ENCODE peak calls at places on chromosome 11, in seven cellular contexts. T is CD4-positive, CD25-positive, alpha-beta regulatory T cell; W is right lobe of liver; G is colonic mucosa; S is uterus; Z is upper lobe of right lung; A is CD8-positive, alpha-beta memory T cell. M is an unnamed sample. For H3K36me3, the result is how much of the 10 kb centered on the place peaks cover.

GRCh38 chr11:62546937-62547625 is 475 bp upstream of the AHNAK start:
- DNase-seq in Z (no peak), T (no peak), S (peak), A (no peak), G (peak), W (no peak), M (peak)

GRCh38 chr11:69131644-69132300 is 24.0 kb upstream of the SMIM38 start:
- DNase-seq in Z (peak), S (peak), A (no peak), T (no peak), G (peak), W (peak), M (peak)

GRCh38 chr11:86800076-86800955 is at the start of gene PRSS23:
- DNase-seq in G (peak), W (peak), A (peak), T (no peak), S (peak), Z (peak), M (no peak)

GRCh38 chr11:74826901-74827300 is 78.3 kb downstream of the RNF169 start:
- DNase-seq in W (no peak), G (no peak), S (no peak), T (no peak), Z (no peak), A (no peak), M (no peak)

GRCh38 chr11:66316849-66317251 is at the start of gene CD248:
- DNase-seq in W (no peak), Z (peak), S (peak), G (peak), A (peak), T (no peak), M (no peak)

GRCh38 chr11:3885855-3886254 is 30.4 kb downstream of the STIM1 start:
- DNase-seq in G (no peak), Z (no peak), A (no peak), S (no peak), W (no peak), T (no peak), M (no peak)

GRCh38 chr11:74025467-74026166 is 16.7 kb upstream of the UCP3 start:
- DNase-seq in G (no peak), W (no peak), A (no peak), Z (no peak), S (no peak), T (no peak), M (no peak)

GRCh38 chr11:107044503-107044902 is 26.2 kb upstream of the GUCY1A2 start:
- DNase-seq in A (no peak), T (no peak), G (no peak), W (no peak), Z (no peak), S (no peak), M (no peak)

GRCh38 chr11:93906486-93906885 is 56.1 kb upstream of the VSTM5 start:
- DNase-seq in Z (no peak), S (no peak), G (no peak), T (no peak), W (no peak), A (no peak), M (no peak)

GRCh38 chr11:46916669-46917108 is 1.7 kb downstream of the LRP4 start:
- DNase-seq in A (no peak), Z (no peak), G (peak), T (no peak), S (peak), W (no peak), M (peak)

GRCh38 chr11:31720666-31721199 is 90.4 kb downstream of the PAX6 start:
- DNase-seq in Z (no peak), W (no peak), S (no peak), T (no peak), G (no peak), A (no peak), M (no peak)

GRCh38 chr11:118050208-118050891 is 26.5 kb upstream of the TMPRSS4 start:
- DNase-seq in A (no peak), S (no peak), W (no peak), G (no peak), Z (no peak), T (no peak), M (no peak)

GRCh38 chr11:75505966-75506692 is 19.6 kb downstream of the GDPD5 start:
- DNase-seq in G (no peak), W (no peak), S (peak), T (no peak), Z (no peak), A (no peak), M (no peak)

GRCh38 chr11:82865841-82866240 is 34.4 kb downstream of the PRCP start:
- DNase-seq in T (no peak), W (no peak), S (no peak), Z (no peak), G (no peak), A (no peak), M (no peak)

GRCh38 chr11:46216040-46216764 is 61.3 kb upstream of the CREB3L1 start:
- DNase-seq in Z (no peak), T (no peak), G (no peak), A (no peak), S (no peak), W (no peak), M (no peak)

GRCh38 chr11:93396356-93396755 is 65.8 kb downstream of the DEUP1 start:
- DNase-seq in A (no peak), T (no peak), W (no peak), G (no peak), Z (no peak), S (no peak), M (no peak)

DNA sequence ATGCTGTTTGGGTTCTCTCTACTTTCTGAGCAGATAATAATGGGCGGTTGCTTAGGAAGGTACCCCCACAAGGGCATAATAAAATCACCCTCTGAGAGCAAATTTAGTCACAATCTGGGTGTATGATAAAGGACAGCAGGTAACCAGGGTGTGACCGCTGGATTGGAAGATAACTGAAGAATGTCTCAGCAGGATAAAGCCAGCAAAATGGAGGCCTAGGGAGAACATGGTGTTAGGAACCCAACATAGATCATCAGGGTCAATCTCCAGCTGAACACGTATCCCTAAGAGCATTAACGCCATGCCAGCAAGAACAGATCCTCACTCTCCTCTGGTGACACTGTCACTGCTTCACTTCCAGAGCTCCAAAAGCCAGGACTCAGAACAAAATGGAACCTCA is 64.5 kb upstream of the SCUBE2 start:
- DNase-seq in T (no peak), A (no peak), Z (no peak), W (no peak), S (no peak), G (no peak), M (no peak)
- H3K36me3 ChIP-seq in T (under half), A (under half), Z (under half), W (under half), S (under half), G (under half), M (under half)

DNA sequence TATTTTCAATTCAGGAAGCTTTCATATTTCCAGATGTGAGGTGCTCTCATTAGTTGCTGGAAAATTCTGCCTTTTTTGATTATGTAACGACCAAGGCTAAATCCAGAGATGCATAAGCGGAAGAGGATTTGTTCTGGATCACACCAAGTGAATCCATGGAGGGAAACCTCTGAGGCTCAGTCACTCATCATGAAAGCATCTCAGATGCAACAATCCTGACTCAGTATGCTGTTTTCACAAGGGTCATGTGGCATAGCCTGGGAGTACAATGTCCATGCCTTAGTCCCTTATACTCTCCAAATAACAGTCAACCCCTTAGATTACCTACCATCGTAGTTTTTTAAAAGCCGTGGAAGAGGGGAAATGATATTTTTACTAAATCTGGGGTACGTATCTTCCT is 445.6 kb downstream of the NTM start:
- DNase-seq in T (no peak), W (no peak), A (no peak), G (no peak), S (no peak), Z (no peak), M (no peak)
- H3K27ac ChIP-seq in T (no peak), W (no peak), A (no peak), G (no peak), S (no peak), Z (no peak), M (no peak)

GRCh38 chr11:2139118-2139490 is at the start of gene IGF2:
- DNase-seq in Z (no peak), W (peak), A (no peak), G (no peak), T (no peak), S (no peak), M (no peak)

GRCh38 chr11:2138436-2139117 is 612 bp downstream of the IGF2 start:
- DNase-seq in W (peak), G (no peak), Z (no peak), S (no peak), A (no peak), T (no peak), M (no peak)

GRCh38 chr11:2136952-2137201 is 2.3 kb downstream of the IGF2 start:
- DNase-seq in W (no peak), S (no peak), G (no peak), Z (no peak), A (no peak), T (no peak), M (no peak)

GRCh38 chr11:2137202-2138071 is 1.8 kb downstream of the IGF2 start:
- DNase-seq in A (no peak), T (no peak), S (peak), G (peak), W (peak), Z (no peak), M (no peak)

GRCh38 chr11:2138075-2138435 is 1.1 kb downstream of the IGF2 start:
- DNase-seq in A (no peak), T (no peak), W (peak), G (no peak), S (no peak), Z (no peak), M (no peak)
- H3K4me3 ChIP-seq in A (no peak), T (no peak), W (no peak), G (no peak), S (peak), Z (peak), M (peak)

DNA sequence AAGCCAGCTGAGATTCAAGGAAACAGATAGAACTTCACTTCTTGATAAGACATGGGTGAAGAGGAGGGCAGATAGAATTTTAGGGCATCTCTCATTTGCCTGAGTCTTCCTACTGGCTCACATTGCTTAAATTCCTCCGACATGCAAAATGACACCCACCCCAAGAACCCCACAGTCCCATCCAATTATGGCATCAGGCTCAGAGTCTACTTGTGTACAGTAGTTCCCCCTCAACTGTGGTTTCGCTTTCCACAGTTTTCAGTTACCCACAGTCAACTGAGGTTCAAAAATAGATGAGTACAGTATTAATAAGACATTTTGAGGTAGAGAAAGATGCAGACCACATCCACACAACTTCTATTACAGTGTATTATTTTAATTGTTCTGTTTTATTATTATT is 99.8 kb downstream of the TTC17 start:
- DNase-seq in G (no peak), Z (no peak), S (no peak), A (no peak), T (no peak), W (no peak), M (no peak)
- H3K36me3 ChIP-seq in G (under half), Z (half or more), S (under half), A (under half), T (half or more), W (under half), M (half or more)

GRCh38 chr11:8672346-8672745 is 10.1 kb downstream of the TRIM66 start:
- DNase-seq in S (no peak), W (no peak), Z (no peak), T (no peak), G (no peak), A (no peak), M (no peak)
- H3K27ac ChIP-seq in S (peak), W (no peak), Z (peak), T (no peak), G (peak), A (no peak), M (peak)

DNA sequence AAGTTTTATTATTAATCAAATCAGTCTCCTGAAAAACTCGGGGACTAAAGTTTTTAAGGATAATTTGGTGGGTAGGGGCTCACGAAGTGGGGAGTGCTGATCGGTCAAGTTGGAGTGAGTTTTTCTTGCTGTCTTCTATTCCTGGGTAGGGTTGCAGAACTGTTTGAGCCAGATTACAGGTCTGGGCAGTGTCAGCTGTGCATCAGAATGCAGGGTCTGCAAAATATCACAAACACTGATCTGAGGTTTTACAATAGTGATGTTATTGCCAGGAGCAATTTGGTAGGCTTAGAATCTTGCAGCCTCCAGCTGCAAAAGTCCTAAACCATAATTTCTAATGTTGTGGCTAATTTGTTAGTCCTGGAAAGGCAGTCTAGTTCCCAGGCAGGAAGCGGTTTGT is 39.6 kb upstream of the CALCA start:
- DNase-seq in A (no peak), G (no peak), T (no peak), Z (no peak), S (no peak), W (no peak), M (no peak)
- H3K4me3 ChIP-seq in A (no peak), G (no peak), T (no peak), Z (no peak), S (no peak), W (no peak), M (no peak)

DNA sequence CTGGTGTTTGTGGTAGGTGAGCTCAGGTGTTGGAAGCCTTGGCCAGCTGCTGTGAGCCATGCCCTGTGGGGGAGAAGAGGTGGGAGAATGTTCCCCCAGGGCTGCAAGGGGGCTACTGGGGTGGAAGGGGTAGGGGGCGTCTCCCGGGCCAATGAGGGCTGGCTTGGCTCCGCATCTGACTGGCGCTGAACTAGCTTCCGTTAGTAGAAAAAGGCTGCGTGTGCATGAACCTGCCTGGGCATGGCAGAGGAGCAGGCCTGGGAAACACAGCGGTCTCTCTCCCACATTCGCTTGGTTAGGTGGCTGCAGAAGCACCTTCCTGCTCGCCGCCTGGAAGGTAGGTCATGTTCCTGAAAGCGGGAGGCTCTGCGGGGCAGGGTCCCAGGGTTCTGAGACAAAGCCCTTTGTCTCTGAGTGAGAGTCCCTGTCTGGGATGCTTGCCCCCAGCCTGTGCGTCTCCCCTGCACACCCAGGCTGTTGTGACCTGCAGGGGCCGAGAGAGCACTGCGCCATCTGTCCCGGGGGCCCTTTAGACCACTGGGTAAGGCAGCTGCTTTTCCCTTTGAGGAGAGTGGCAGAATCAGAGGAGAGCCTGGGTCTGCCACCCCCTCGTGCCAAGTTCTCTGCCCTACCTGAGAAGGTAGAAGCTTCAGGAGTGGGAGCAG is 178.8 kb downstream of the ST3GAL4 start:
- DNase-seq in A (no peak), W (no peak), Z (no peak), S (no peak), T (no peak), G (no peak), M (no peak)
- H3K36me3 ChIP-seq in A (under half), W (under half), Z (under half), S (under half), T (under half), G (under half), M (under half)

DNA sequence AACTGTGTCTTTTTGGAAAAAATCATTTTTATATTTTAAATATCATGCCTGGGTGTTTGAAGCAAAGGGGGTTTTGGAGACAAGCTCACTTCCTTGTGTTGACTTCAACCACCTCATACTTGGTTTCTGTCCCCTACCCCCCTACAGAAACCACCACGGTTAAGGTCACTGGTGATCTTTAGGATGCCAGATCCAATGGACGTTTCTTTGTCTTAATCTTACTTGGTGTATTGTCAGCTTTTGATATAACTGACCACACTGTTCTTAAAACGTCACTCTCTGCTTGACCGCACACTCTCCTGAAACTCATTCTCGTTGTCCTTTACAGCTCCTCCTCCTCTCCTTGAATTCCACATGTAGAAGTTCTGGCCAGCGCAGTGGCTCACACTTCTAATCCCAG is 34.8 kb upstream of the SWAP70 start:
- DNase-seq in A (no peak), T (no peak), G (no peak), S (no peak), Z (no peak), W (no peak), M (no peak)
- H3K27ac ChIP-seq in A (no peak), T (no peak), G (no peak), S (no peak), Z (no peak), W (no peak), M (no peak)

GRCh38 chr11:28461338-28461737 is 353.1 kb downstream of the METTL15 start:
- DNase-seq in Z (no peak), G (no peak), A (no peak), T (no peak), W (no peak), S (no peak), M (no peak)
- H3K4me3 ChIP-seq in Z (no peak), G (no peak), A (no peak), T (no peak), W (no peak), S (no peak), M (no peak)

M was measured in ascending aorta.